ENCODE peak calls at places on chromosomes 3 and 15, in six cellular contexts. One of them, this sample, is unnamed.

GRCh38 chr15:42704492-42704926 is 32.4 kb downstream of the CDAN1 start:
- DNase-seq in LoVo: peak
- DNase-seq in aorta: no peak
- DNase-seq in effector memory CD4-positive, alpha-beta T cell: peak
- DNase-seq in endodermal cell: peak
- DNase-seq in renal cortical epithelial cell: peak
- DNase-seq in this sample: peak

GRCh38 chr3:127887321-127887720 is 27.7 kb upstream of the KBTBD12 start:
- DNase-seq in LoVo: no peak
- DNase-seq in aorta: no peak
- DNase-seq in effector memory CD4-positive, alpha-beta T cell: no peak
- DNase-seq in endodermal cell: no peak
- DNase-seq in renal cortical epithelial cell: peak
- DNase-seq in this sample: no peak

GRCh38 chr15:72852268-72852667 is 68.7 kb upstream of the ADPGK start:
- DNase-seq in LoVo: no peak
- DNase-seq in aorta: no peak
- DNase-seq in effector memory CD4-positive, alpha-beta T cell: no peak
- DNase-seq in endodermal cell: no peak
- DNase-seq in renal cortical epithelial cell: no peak
- DNase-seq in this sample: no peak

GRCh38 chr3:11212301-11212613 is 58.0 kb downstream of the HRH1 start:
- DNase-seq in LoVo: no peak
- DNase-seq in aorta: peak
- DNase-seq in effector memory CD4-positive, alpha-beta T cell: no peak
- DNase-seq in endodermal cell: no peak
- DNase-seq in renal cortical epithelial cell: peak
- DNase-seq in this sample: no peak

GRCh38 chr15:37046876-37047614 is 53.3 kb downstream of the MEIS2 start:
- DNase-seq in LoVo: no peak
- DNase-seq in aorta: no peak
- DNase-seq in effector memory CD4-positive, alpha-beta T cell: no peak
- DNase-seq in endodermal cell: no peak
- DNase-seq in renal cortical epithelial cell: peak
- DNase-seq in this sample: no peak

GRCh38 chr15:70094690-70095311 is 2.9 kb downstream of the TLE3 start:
- DNase-seq in LoVo: no peak
- DNase-seq in aorta: no peak
- DNase-seq in effector memory CD4-positive, alpha-beta T cell: no peak
- DNase-seq in endodermal cell: no peak
- DNase-seq in renal cortical epithelial cell: no peak
- DNase-seq in this sample: no peak

GRCh38 chr3:180383332-180384020 is 218.5 kb upstream of the TTC14 start:
- DNase-seq in LoVo: no peak
- DNase-seq in aorta: no peak
- DNase-seq in effector memory CD4-positive, alpha-beta T cell: no peak
- DNase-seq in endodermal cell: no peak
- DNase-seq in renal cortical epithelial cell: peak
- DNase-seq in this sample: no peak

GRCh38 chr3:195906865-195907729 is 1.3 kb downstream of the TNK2 start:
- DNase-seq in LoVo: no peak
- DNase-seq in aorta: peak
- DNase-seq in effector memory CD4-positive, alpha-beta T cell: peak
- DNase-seq in endodermal cell: peak
- DNase-seq in renal cortical epithelial cell: no peak
- DNase-seq in this sample: no peak

GRCh38 chr15:32855942-32856341 is 138.1 kb downstream of the GREM1 start:
- DNase-seq in LoVo: peak
- DNase-seq in aorta: no peak
- DNase-seq in effector memory CD4-positive, alpha-beta T cell: no peak
- DNase-seq in endodermal cell: peak
- DNase-seq in renal cortical epithelial cell: peak
- DNase-seq in this sample: peak

GRCh38 chr15:89115547-89115946 is 27.3 kb downstream of the ABHD2 start:
- DNase-seq in LoVo: peak
- DNase-seq in aorta: no peak
- DNase-seq in effector memory CD4-positive, alpha-beta T cell: no peak
- DNase-seq in endodermal cell: peak
- DNase-seq in renal cortical epithelial cell: no peak
- DNase-seq in this sample: no peak

This sample was measured in H9.